ENCODE peak calls at places on chromosomes 13 and 19, in nine cellular contexts. One of them, this sample, is unnamed.

GRCh38 chr13:73060251-73061160 is 1.7 kb downstream of the KLF5 start:
- DNase-seq in colonic mucosa: peak
- DNase-seq in heart left ventricle: peak
- DNase-seq in breast epithelium: no peak
- DNase-seq in cardiac fibroblast: peak
- DNase-seq in left ventricle myocardium inferior: no peak
- DNase-seq in kidney: no peak
- DNase-seq in AG04450: peak
- DNase-seq in uterus: peak
- DNase-seq in this sample: no peak

GRCh38 chr13:103246581-103247200 is 180.5 kb upstream of the SLC10A2 start:
- DNase-seq in cardiac fibroblast: no peak
- DNase-seq in uterus: no peak
- DNase-seq in AG04450: no peak
- DNase-seq in left ventricle myocardium inferior: no peak
- DNase-seq in colonic mucosa: no peak
- DNase-seq in heart left ventricle: no peak
- DNase-seq in kidney: no peak
- DNase-seq in breast epithelium: no peak
- DNase-seq in this sample: no peak

GRCh38 chr13:111460548-111461444 is 140.4 kb downstream of the TEX29 start:
- DNase-seq in AG04450: peak
- DNase-seq in kidney: no peak
- DNase-seq in uterus: no peak
- DNase-seq in left ventricle myocardium inferior: no peak
- DNase-seq in heart left ventricle: peak
- DNase-seq in cardiac fibroblast: peak
- DNase-seq in breast epithelium: no peak
- DNase-seq in colonic mucosa: no peak
- DNase-seq in this sample: peak

GRCh38 chr13:101951114-101951513 is 450.7 kb downstream of the FGF14 start:
- DNase-seq in breast epithelium: no peak
- DNase-seq in cardiac fibroblast: no peak
- DNase-seq in AG04450: no peak
- DNase-seq in uterus: no peak
- DNase-seq in left ventricle myocardium inferior: no peak
- DNase-seq in colonic mucosa: no peak
- DNase-seq in kidney: no peak
- DNase-seq in heart left ventricle: no peak
- DNase-seq in this sample: no peak

GRCh38 chr13:107867701-107868661 is 347.4 kb downstream of the LIG4 start:
- DNase-seq in left ventricle myocardium inferior: no peak
- DNase-seq in colonic mucosa: no peak
- DNase-seq in cardiac fibroblast: peak
- DNase-seq in breast epithelium: no peak
- DNase-seq in heart left ventricle: no peak
- DNase-seq in kidney: peak
- DNase-seq in uterus: no peak
- DNase-seq in AG04450: no peak
- DNase-seq in this sample: no peak

GRCh38 chr19:29308977-29309520 is 96.1 kb upstream of the UQCRFS1 start:
- DNase-seq in left ventricle myocardium inferior: no peak
- DNase-seq in AG04450: no peak
- DNase-seq in cardiac fibroblast: no peak
- DNase-seq in colonic mucosa: no peak
- DNase-seq in uterus: no peak
- DNase-seq in breast epithelium: no peak
- DNase-seq in kidney: no peak
- DNase-seq in heart left ventricle: no peak
- DNase-seq in this sample: no peak

GRCh38 chr13:113141591-113141950 is 16.9 kb upstream of the PROZ start:
- DNase-seq in cardiac fibroblast: no peak
- DNase-seq in left ventricle myocardium inferior: no peak
- DNase-seq in breast epithelium: peak
- DNase-seq in heart left ventricle: peak
- DNase-seq in colonic mucosa: no peak
- DNase-seq in AG04450: no peak
- DNase-seq in kidney: peak
- DNase-seq in uterus: no peak
- DNase-seq in this sample: no peak

GRCh38 chr13:74641586-74641985 is 507.4 kb upstream of the KLF12 start:
- DNase-seq in cardiac fibroblast: peak
- DNase-seq in uterus: no peak
- DNase-seq in kidney: no peak
- DNase-seq in colonic mucosa: no peak
- DNase-seq in heart left ventricle: no peak
- DNase-seq in breast epithelium: no peak
- DNase-seq in AG04450: peak
- DNase-seq in left ventricle myocardium inferior: no peak
- DNase-seq in this sample: no peak

GRCh38 chr19:37997911-37998344 is 90.9 kb downstream of the SIPA1L3 start:
- DNase-seq in colonic mucosa: no peak
- DNase-seq in left ventricle myocardium inferior: no peak
- DNase-seq in uterus: no peak
- DNase-seq in heart left ventricle: no peak
- DNase-seq in breast epithelium: no peak
- DNase-seq in cardiac fibroblast: peak
- DNase-seq in AG04450: peak
- DNase-seq in kidney: no peak
- DNase-seq in this sample: no peak

GRCh38 chr19:16198363-16198636 is 589 bp downstream of the AP1M1 start:
- DNase-seq in uterus: no peak
- DNase-seq in left ventricle myocardium inferior: no peak
- DNase-seq in heart left ventricle: no peak
- DNase-seq in AG04450: no peak
- DNase-seq in colonic mucosa: peak
- DNase-seq in kidney: no peak
- DNase-seq in cardiac fibroblast: no peak
- DNase-seq in breast epithelium: no peak
- DNase-seq in this sample: no peak

GRCh38 chr13:95677564-95678386 is 836 bp downstream of the DNAJC3 start:
- DNase-seq in AG04450: no peak
- DNase-seq in heart left ventricle: no peak
- DNase-seq in colonic mucosa: peak
- DNase-seq in uterus: peak
- DNase-seq in cardiac fibroblast: peak
- DNase-seq in breast epithelium: no peak
- DNase-seq in kidney: no peak
- DNase-seq in left ventricle myocardium inferior: no peak
- DNase-seq in this sample: no peak

GRCh38 chr13:99542788-99543406 is 41.6 kb downstream of the TM9SF2 start:
- DNase-seq in left ventricle myocardium inferior: no peak
- DNase-seq in cardiac fibroblast: no peak
- DNase-seq in AG04450: no peak
- DNase-seq in uterus: no peak
- DNase-seq in breast epithelium: no peak
- DNase-seq in kidney: no peak
- DNase-seq in colonic mucosa: no peak
- DNase-seq in heart left ventricle: no peak
- DNase-seq in this sample: no peak

GRCh38 chr13:60696602-60697001 is 299.6 kb downstream of the TDRD3 start:
- DNase-seq in colonic mucosa: no peak
- DNase-seq in AG04450: no peak
- DNase-seq in kidney: no peak
- DNase-seq in breast epithelium: no peak
- DNase-seq in uterus: no peak
- DNase-seq in cardiac fibroblast: no peak
- DNase-seq in left ventricle myocardium inferior: no peak
- DNase-seq in heart left ventricle: no peak
- DNase-seq in this sample: no peak

GRCh38 chr19:45955905-45956608 is 17.6 kb downstream of the NOVA2 start:
- DNase-seq in heart left ventricle: peak
- DNase-seq in cardiac fibroblast: peak
- DNase-seq in uterus: peak
- DNase-seq in AG04450: no peak
- DNase-seq in breast epithelium: no peak
- DNase-seq in kidney: peak
- DNase-seq in colonic mucosa: no peak
- DNase-seq in left ventricle myocardium inferior: peak
- DNase-seq in this sample: no peak

GRCh38 chr19:5018224-5019015 is 49.5 kb downstream of the KDM4B start:
- DNase-seq in kidney: peak
- DNase-seq in breast epithelium: no peak
- DNase-seq in AG04450: no peak
- DNase-seq in left ventricle myocardium inferior: no peak
- DNase-seq in heart left ventricle: no peak
- DNase-seq in uterus: no peak
- DNase-seq in cardiac fibroblast: peak
- DNase-seq in colonic mucosa: no peak
- DNase-seq in this sample: no peak

DNA sequence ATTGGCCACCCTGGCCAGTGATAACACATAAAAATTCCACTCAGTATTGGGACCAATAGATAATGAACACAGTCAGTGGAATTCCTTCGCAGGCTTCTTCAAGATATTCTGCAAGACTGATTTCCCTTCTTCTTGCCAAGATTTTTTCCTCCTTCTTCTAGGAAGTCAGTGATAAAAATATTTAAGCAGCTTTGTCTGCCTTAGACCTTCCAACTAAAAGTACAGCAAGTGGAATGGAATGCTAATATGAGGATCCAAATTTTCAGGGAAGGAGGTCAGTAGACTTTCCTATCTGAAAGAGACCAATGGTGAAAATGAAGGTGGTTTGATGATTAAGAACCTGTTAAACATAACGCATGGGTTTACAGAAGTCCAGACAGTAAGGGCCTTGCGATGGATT is 9.6 kb downstream of the STARD13 start:
- DNase-seq in uterus: no peak
- DNase-seq in heart left ventricle: no peak
- DNase-seq in left ventricle myocardium inferior: no peak
- DNase-seq in AG04450: no peak
- DNase-seq in breast epithelium: no peak
- DNase-seq in cardiac fibroblast: no peak
- DNase-seq in colonic mucosa: no peak
- DNase-seq in kidney: no peak
- DNase-seq in this sample: no peak
- H3K4me3 ChIP-seq in uterus: no peak
- H3K4me3 ChIP-seq in heart left ventricle: no peak
- H3K4me3 ChIP-seq in left ventricle myocardium inferior: no peak
- H3K4me3 ChIP-seq in AG04450: no peak
- H3K4me3 ChIP-seq in breast epithelium: no peak
- H3K4me3 ChIP-seq in cardiac fibroblast: no peak
- H3K4me3 ChIP-seq in colonic mucosa: no peak
- H3K4me3 ChIP-seq in kidney: no peak
- H3K4me3 ChIP-seq in this sample: no peak

GRCh38 chr13:27622102-27622820 is 569 bp downstream of the POLR1D start:
- DNase-seq in left ventricle myocardium inferior: no peak
- DNase-seq in colonic mucosa: no peak
- DNase-seq in kidney: no peak
- DNase-seq in breast epithelium: no peak
- DNase-seq in heart left ventricle: no peak
- DNase-seq in uterus: no peak
- DNase-seq in cardiac fibroblast: peak
- DNase-seq in AG04450: no peak
- DNase-seq in this sample: no peak
- TF ChIP-seq CTCF in left ventricle myocardium inferior: no peak
- TF ChIP-seq CTCF in colonic mucosa: no peak
- TF ChIP-seq CTCF in kidney: no peak
- TF ChIP-seq CTCF in breast epithelium: no peak
- TF ChIP-seq CTCF in heart left ventricle: no peak
- TF ChIP-seq CTCF in uterus: no peak
- TF ChIP-seq CTCF in cardiac fibroblast: peak
- TF ChIP-seq CTCF in AG04450: peak
- TF ChIP-seq CTCF in this sample: no peak

GRCh38 chr13:40377783-40378182 is 288.7 kb downstream of the FOXO1 start:
- DNase-seq in uterus: peak
- DNase-seq in AG04450: no peak
- DNase-seq in colonic mucosa: no peak
- DNase-seq in breast epithelium: no peak
- DNase-seq in kidney: no peak
- DNase-seq in heart left ventricle: no peak
- DNase-seq in left ventricle myocardium inferior: no peak
- DNase-seq in cardiac fibroblast: peak
- DNase-seq in this sample: no peak
- H3K4me3 ChIP-seq in uterus: no peak
- H3K4me3 ChIP-seq in AG04450: no peak
- H3K4me3 ChIP-seq in colonic mucosa: no peak
- H3K4me3 ChIP-seq in breast epithelium: no peak
- H3K4me3 ChIP-seq in kidney: no peak
- H3K4me3 ChIP-seq in heart left ventricle: no peak
- H3K4me3 ChIP-seq in left ventricle myocardium inferior: no peak
- H3K4me3 ChIP-seq in cardiac fibroblast: no peak
- H3K4me3 ChIP-seq in this sample: no peak

DNA sequence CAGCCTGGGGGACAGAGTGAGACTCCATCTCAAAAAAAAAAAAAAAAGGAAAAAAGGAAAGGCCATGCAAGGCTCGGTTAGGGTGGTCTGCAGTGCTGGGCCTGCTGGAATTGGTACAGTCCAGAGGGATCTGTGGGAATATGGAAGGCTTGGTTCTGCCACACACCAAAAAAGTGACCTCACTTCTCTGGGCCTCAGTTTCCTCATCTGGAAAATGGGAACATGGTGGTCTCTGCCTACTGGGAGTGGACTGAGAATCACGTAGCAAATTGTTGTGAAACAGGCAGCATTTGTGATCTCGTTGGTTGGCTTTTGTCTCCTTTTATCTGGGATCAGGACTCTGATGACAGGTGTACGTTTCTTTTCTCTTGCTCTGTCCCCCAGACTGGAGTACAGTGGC is 7.5 kb downstream of the DNM2 start:
- DNase-seq in breast epithelium: no peak
- DNase-seq in uterus: no peak
- DNase-seq in left ventricle myocardium inferior: no peak
- DNase-seq in cardiac fibroblast: no peak
- DNase-seq in colonic mucosa: no peak
- DNase-seq in heart left ventricle: no peak
- DNase-seq in AG04450: no peak
- DNase-seq in kidney: no peak
- DNase-seq in this sample: no peak
- TF ChIP-seq CTCF in breast epithelium: no peak
- TF ChIP-seq CTCF in uterus: no peak
- TF ChIP-seq CTCF in left ventricle myocardium inferior: no peak
- TF ChIP-seq CTCF in cardiac fibroblast: no peak
- TF ChIP-seq CTCF in colonic mucosa: no peak
- TF ChIP-seq CTCF in heart left ventricle: no peak
- TF ChIP-seq CTCF in AG04450: no peak
- TF ChIP-seq CTCF in kidney: no peak
- TF ChIP-seq CTCF in this sample: no peak

GRCh38 chr19:50693064-50693975 is 26.3 kb downstream of the SHANK1 start:
- DNase-seq in kidney: no peak
- DNase-seq in uterus: no peak
- DNase-seq in left ventricle myocardium inferior: no peak
- DNase-seq in heart left ventricle: no peak
- DNase-seq in colonic mucosa: no peak
- DNase-seq in AG04450: no peak
- DNase-seq in cardiac fibroblast: no peak
- DNase-seq in breast epithelium: no peak
- DNase-seq in this sample: no peak
- H3K4me3 ChIP-seq in kidney: no peak
- H3K4me3 ChIP-seq in uterus: no peak
- H3K4me3 ChIP-seq in left ventricle myocardium inferior: no peak
- H3K4me3 ChIP-seq in heart left ventricle: no peak
- H3K4me3 ChIP-seq in colonic mucosa: no peak
- H3K4me3 ChIP-seq in AG04450: no peak
- H3K4me3 ChIP-seq in cardiac fibroblast: no peak
- H3K4me3 ChIP-seq in breast epithelium: no peak
- H3K4me3 ChIP-seq in this sample: no peak